ENCODE peak calls at places on chromosomes 1 and 21, in nine cellular contexts. One of them, this sample, is unnamed.

GRCh38 chr21:16509466-16509865 is 779.7 kb downstream of the USP25 start:
- DNase-seq in activated effector memory CD4-positive, alpha-beta T cell treated with Interleukin-2 at 50 U/mL for 16 hours: no peak
- DNase-seq in Right ventricle myocardium superior: no peak
- DNase-seq in HEK293T: no peak
- DNase-seq in stimulated activated CD4-positive, alpha-beta T cell treated with anti-CD3 and anti-CD28 coated beads, Interleukin-15, amount 100 ng/mL, for 24 hours: no peak
- DNase-seq in activated naive CD4-positive, alpha-beta T cell treated with anti-CD3 and anti-CD28 coated beads, Interleukin-2, amount 10 ng/mL, durations not matched to agents 7 days and 5 days: no peak
- DNase-seq in anterior cingulate cortex: no peak
- DNase-seq in body of pancreas: no peak
- DNase-seq in mucosa of gallbladder: no peak
- DNase-seq in this sample: no peak

GRCh38 chr1:91098299-91098901 is 76.6 kb upstream of the ZNF644 start:
- DNase-seq in activated effector memory CD4-positive, alpha-beta T cell treated with Interleukin-2 at 50 U/mL for 16 hours: no peak
- DNase-seq in Right ventricle myocardium superior: no peak
- DNase-seq in HEK293T: no peak
- DNase-seq in stimulated activated CD4-positive, alpha-beta T cell treated with anti-CD3 and anti-CD28 coated beads, Interleukin-15, amount 100 ng/mL, for 24 hours: no peak
- DNase-seq in activated naive CD4-positive, alpha-beta T cell treated with anti-CD3 and anti-CD28 coated beads, Interleukin-2, amount 10 ng/mL, durations not matched to agents 7 days and 5 days: no peak
- DNase-seq in anterior cingulate cortex: no peak
- DNase-seq in body of pancreas: no peak
- DNase-seq in mucosa of gallbladder: no peak
- DNase-seq in this sample: no peak

GRCh38 chr1:221228594-221228993 is 349.4 kb downstream of the HLX start:
- DNase-seq in activated effector memory CD4-positive, alpha-beta T cell treated with Interleukin-2 at 50 U/mL for 16 hours: no peak
- DNase-seq in Right ventricle myocardium superior: no peak
- DNase-seq in HEK293T: peak; percentile 23
- DNase-seq in stimulated activated CD4-positive, alpha-beta T cell treated with anti-CD3 and anti-CD28 coated beads, Interleukin-15, amount 100 ng/mL, for 24 hours: no peak
- DNase-seq in activated naive CD4-positive, alpha-beta T cell treated with anti-CD3 and anti-CD28 coated beads, Interleukin-2, amount 10 ng/mL, durations not matched to agents 7 days and 5 days: no peak
- DNase-seq in anterior cingulate cortex: no peak
- DNase-seq in body of pancreas: no peak
- DNase-seq in mucosa of gallbladder: no peak
- DNase-seq in this sample: no peak

GRCh38 chr1:66489972-66490601 is 43.9 kb upstream of the SGIP1 start:
- DNase-seq in activated effector memory CD4-positive, alpha-beta T cell treated with Interleukin-2 at 50 U/mL for 16 hours: no peak
- DNase-seq in Right ventricle myocardium superior: peak; percentile 30
- DNase-seq in HEK293T: no peak
- DNase-seq in stimulated activated CD4-positive, alpha-beta T cell treated with anti-CD3 and anti-CD28 coated beads, Interleukin-15, amount 100 ng/mL, for 24 hours: no peak
- DNase-seq in activated naive CD4-positive, alpha-beta T cell treated with anti-CD3 and anti-CD28 coated beads, Interleukin-2, amount 10 ng/mL, durations not matched to agents 7 days and 5 days: no peak
- DNase-seq in anterior cingulate cortex: no peak
- DNase-seq in body of pancreas: no peak
- DNase-seq in mucosa of gallbladder: no peak
- DNase-seq in this sample: no peak

GRCh38 chr1:64112281-64112680 is 91.1 kb upstream of the UBE2U start:
- DNase-seq in activated effector memory CD4-positive, alpha-beta T cell treated with Interleukin-2 at 50 U/mL for 16 hours: no peak
- DNase-seq in Right ventricle myocardium superior: no peak
- DNase-seq in HEK293T: no peak
- DNase-seq in stimulated activated CD4-positive, alpha-beta T cell treated with anti-CD3 and anti-CD28 coated beads, Interleukin-15, amount 100 ng/mL, for 24 hours: no peak
- DNase-seq in activated naive CD4-positive, alpha-beta T cell treated with anti-CD3 and anti-CD28 coated beads, Interleukin-2, amount 10 ng/mL, durations not matched to agents 7 days and 5 days: no peak
- DNase-seq in anterior cingulate cortex: no peak
- DNase-seq in body of pancreas: no peak
- DNase-seq in mucosa of gallbladder: no peak
- DNase-seq in this sample: no peak

GRCh38 chr1:218705911-218706893 is 361.1 kb downstream of the TGFB2 start:
- DNase-seq in activated effector memory CD4-positive, alpha-beta T cell treated with Interleukin-2 at 50 U/mL for 16 hours: no peak
- DNase-seq in Right ventricle myocardium superior: no peak
- DNase-seq in HEK293T: no peak
- DNase-seq in stimulated activated CD4-positive, alpha-beta T cell treated with anti-CD3 and anti-CD28 coated beads, Interleukin-15, amount 100 ng/mL, for 24 hours: no peak
- DNase-seq in activated naive CD4-positive, alpha-beta T cell treated with anti-CD3 and anti-CD28 coated beads, Interleukin-2, amount 10 ng/mL, durations not matched to agents 7 days and 5 days: no peak
- DNase-seq in anterior cingulate cortex: no peak
- DNase-seq in body of pancreas: no peak
- DNase-seq in mucosa of gallbladder: peak; percentile 20
- DNase-seq in this sample: no peak

GRCh38 chr1:157496121-157496526 is 56.2 kb downstream of the FCRL5 start:
- DNase-seq in activated effector memory CD4-positive, alpha-beta T cell treated with Interleukin-2 at 50 U/mL for 16 hours: no peak
- DNase-seq in Right ventricle myocardium superior: no peak
- DNase-seq in HEK293T: peak; percentile 44
- DNase-seq in stimulated activated CD4-positive, alpha-beta T cell treated with anti-CD3 and anti-CD28 coated beads, Interleukin-15, amount 100 ng/mL, for 24 hours: peak; percentile 36
- DNase-seq in activated naive CD4-positive, alpha-beta T cell treated with anti-CD3 and anti-CD28 coated beads, Interleukin-2, amount 10 ng/mL, durations not matched to agents 7 days and 5 days: peak; percentile 49
- DNase-seq in anterior cingulate cortex: no peak
- DNase-seq in body of pancreas: peak; percentile 44
- DNase-seq in mucosa of gallbladder: peak; percentile 39
- DNase-seq in this sample: peak; percentile 48

GRCh38 chr21:45852886-45853400 is 128.6 kb upstream of the COL6A1 start:
- DNase-seq in activated effector memory CD4-positive, alpha-beta T cell treated with Interleukin-2 at 50 U/mL for 16 hours: no peak
- DNase-seq in Right ventricle myocardium superior: no peak
- DNase-seq in HEK293T: no peak
- DNase-seq in stimulated activated CD4-positive, alpha-beta T cell treated with anti-CD3 and anti-CD28 coated beads, Interleukin-15, amount 100 ng/mL, for 24 hours: no peak
- DNase-seq in activated naive CD4-positive, alpha-beta T cell treated with anti-CD3 and anti-CD28 coated beads, Interleukin-2, amount 10 ng/mL, durations not matched to agents 7 days and 5 days: no peak
- DNase-seq in anterior cingulate cortex: no peak
- DNase-seq in body of pancreas: peak; percentile 2
- DNase-seq in mucosa of gallbladder: no peak
- DNase-seq in this sample: no peak

GRCh38 chr1:206739411-206740076 is 31.0 kb upstream of the IL19 start:
- DNase-seq in activated effector memory CD4-positive, alpha-beta T cell treated with Interleukin-2 at 50 U/mL for 16 hours: no peak
- DNase-seq in Right ventricle myocardium superior: no peak
- DNase-seq in HEK293T: no peak
- DNase-seq in stimulated activated CD4-positive, alpha-beta T cell treated with anti-CD3 and anti-CD28 coated beads, Interleukin-15, amount 100 ng/mL, for 24 hours: peak; percentile 47
- DNase-seq in activated naive CD4-positive, alpha-beta T cell treated with anti-CD3 and anti-CD28 coated beads, Interleukin-2, amount 10 ng/mL, durations not matched to agents 7 days and 5 days: peak; percentile 35
- DNase-seq in anterior cingulate cortex: no peak
- DNase-seq in body of pancreas: no peak
- DNase-seq in mucosa of gallbladder: no peak
- DNase-seq in this sample: peak; percentile 71

GRCh38 chr1:68175621-68176398 is 56.5 kb downstream of the WLS start:
- DNase-seq in activated effector memory CD4-positive, alpha-beta T cell treated with Interleukin-2 at 50 U/mL for 16 hours: no peak
- DNase-seq in Right ventricle myocardium superior: peak; percentile 44
- DNase-seq in HEK293T: peak; percentile 45
- DNase-seq in stimulated activated CD4-positive, alpha-beta T cell treated with anti-CD3 and anti-CD28 coated beads, Interleukin-15, amount 100 ng/mL, for 24 hours: no peak
- DNase-seq in activated naive CD4-positive, alpha-beta T cell treated with anti-CD3 and anti-CD28 coated beads, Interleukin-2, amount 10 ng/mL, durations not matched to agents 7 days and 5 days: no peak
- DNase-seq in anterior cingulate cortex: no peak
- DNase-seq in body of pancreas: peak; percentile 68
- DNase-seq in mucosa of gallbladder: peak; percentile 54
- DNase-seq in this sample: no peak

GRCh38 chr1:3431266-3431665 is 23.2 kb upstream of the ARHGEF16 start:
- DNase-seq in activated effector memory CD4-positive, alpha-beta T cell treated with Interleukin-2 at 50 U/mL for 16 hours: no peak
- DNase-seq in Right ventricle myocardium superior: peak; percentile 29
- DNase-seq in HEK293T: peak; percentile 45
- DNase-seq in stimulated activated CD4-positive, alpha-beta T cell treated with anti-CD3 and anti-CD28 coated beads, Interleukin-15, amount 100 ng/mL, for 24 hours: no peak
- DNase-seq in activated naive CD4-positive, alpha-beta T cell treated with anti-CD3 and anti-CD28 coated beads, Interleukin-2, amount 10 ng/mL, durations not matched to agents 7 days and 5 days: no peak
- DNase-seq in anterior cingulate cortex: no peak
- DNase-seq in body of pancreas: no peak
- DNase-seq in mucosa of gallbladder: no peak
- DNase-seq in this sample: no peak

GRCh38 chr1:171222961-171223360 is 25.3 kb upstream of the FMO1 start:
- DNase-seq in activated effector memory CD4-positive, alpha-beta T cell treated with Interleukin-2 at 50 U/mL for 16 hours: no peak
- DNase-seq in Right ventricle myocardium superior: peak; percentile 42
- DNase-seq in HEK293T: no peak
- DNase-seq in stimulated activated CD4-positive, alpha-beta T cell treated with anti-CD3 and anti-CD28 coated beads, Interleukin-15, amount 100 ng/mL, for 24 hours: no peak
- DNase-seq in activated naive CD4-positive, alpha-beta T cell treated with anti-CD3 and anti-CD28 coated beads, Interleukin-2, amount 10 ng/mL, durations not matched to agents 7 days and 5 days: no peak
- DNase-seq in anterior cingulate cortex: no peak
- DNase-seq in body of pancreas: no peak
- DNase-seq in mucosa of gallbladder: no peak
- DNase-seq in this sample: no peak

GRCh38 chr1:55362558-55362957 is 147.4 kb upstream of the USP24 start:
- DNase-seq in activated effector memory CD4-positive, alpha-beta T cell treated with Interleukin-2 at 50 U/mL for 16 hours: no peak
- DNase-seq in Right ventricle myocardium superior: no peak
- DNase-seq in HEK293T: no peak
- DNase-seq in stimulated activated CD4-positive, alpha-beta T cell treated with anti-CD3 and anti-CD28 coated beads, Interleukin-15, amount 100 ng/mL, for 24 hours: no peak
- DNase-seq in activated naive CD4-positive, alpha-beta T cell treated with anti-CD3 and anti-CD28 coated beads, Interleukin-2, amount 10 ng/mL, durations not matched to agents 7 days and 5 days: no peak
- DNase-seq in anterior cingulate cortex: no peak
- DNase-seq in body of pancreas: no peak
- DNase-seq in mucosa of gallbladder: no peak
- DNase-seq in this sample: no peak

GRCh38 chr1:21340230-21340564 is 49.9 kb upstream of the ECE1 start:
- DNase-seq in activated effector memory CD4-positive, alpha-beta T cell treated with Interleukin-2 at 50 U/mL for 16 hours: no peak
- DNase-seq in Right ventricle myocardium superior: peak; percentile 74
- DNase-seq in HEK293T: no peak
- DNase-seq in stimulated activated CD4-positive, alpha-beta T cell treated with anti-CD3 and anti-CD28 coated beads, Interleukin-15, amount 100 ng/mL, for 24 hours: no peak
- DNase-seq in activated naive CD4-positive, alpha-beta T cell treated with anti-CD3 and anti-CD28 coated beads, Interleukin-2, amount 10 ng/mL, durations not matched to agents 7 days and 5 days: no peak
- DNase-seq in anterior cingulate cortex: no peak
- DNase-seq in body of pancreas: peak; percentile 83
- DNase-seq in mucosa of gallbladder: peak; percentile 69
- DNase-seq in this sample: no peak

GRCh38 chr1:115782571-115783281 is 14.2 kb upstream of the CASQ2 start:
- DNase-seq in activated effector memory CD4-positive, alpha-beta T cell treated with Interleukin-2 at 50 U/mL for 16 hours: no peak
- DNase-seq in Right ventricle myocardium superior: no peak
- DNase-seq in HEK293T: no peak
- DNase-seq in stimulated activated CD4-positive, alpha-beta T cell treated with anti-CD3 and anti-CD28 coated beads, Interleukin-15, amount 100 ng/mL, for 24 hours: no peak
- DNase-seq in activated naive CD4-positive, alpha-beta T cell treated with anti-CD3 and anti-CD28 coated beads, Interleukin-2, amount 10 ng/mL, durations not matched to agents 7 days and 5 days: no peak
- DNase-seq in anterior cingulate cortex: no peak
- DNase-seq in body of pancreas: no peak
- DNase-seq in mucosa of gallbladder: no peak
- DNase-seq in this sample: no peak

GRCh38 chr1:201560328-201561194 is 21.6 kb downstream of the NAV1 start:
- DNase-seq in activated effector memory CD4-positive, alpha-beta T cell treated with Interleukin-2 at 50 U/mL for 16 hours: no peak
- DNase-seq in Right ventricle myocardium superior: no peak
- DNase-seq in HEK293T: no peak
- DNase-seq in stimulated activated CD4-positive, alpha-beta T cell treated with anti-CD3 and anti-CD28 coated beads, Interleukin-15, amount 100 ng/mL, for 24 hours: no peak
- DNase-seq in activated naive CD4-positive, alpha-beta T cell treated with anti-CD3 and anti-CD28 coated beads, Interleukin-2, amount 10 ng/mL, durations not matched to agents 7 days and 5 days: no peak
- DNase-seq in anterior cingulate cortex: no peak
- DNase-seq in body of pancreas: no peak
- DNase-seq in mucosa of gallbladder: no peak
- DNase-seq in this sample: no peak

GRCh38 chr1:37734629-37735591 is 30.0 kb downstream of the EPHA10 start:
- DNase-seq in activated effector memory CD4-positive, alpha-beta T cell treated with Interleukin-2 at 50 U/mL for 16 hours: no peak
- DNase-seq in Right ventricle myocardium superior: no peak
- DNase-seq in HEK293T: no peak
- DNase-seq in stimulated activated CD4-positive, alpha-beta T cell treated with anti-CD3 and anti-CD28 coated beads, Interleukin-15, amount 100 ng/mL, for 24 hours: peak; percentile 43
- DNase-seq in activated naive CD4-positive, alpha-beta T cell treated with anti-CD3 and anti-CD28 coated beads, Interleukin-2, amount 10 ng/mL, durations not matched to agents 7 days and 5 days: no peak
- DNase-seq in anterior cingulate cortex: no peak
- DNase-seq in body of pancreas: no peak
- DNase-seq in mucosa of gallbladder: peak; percentile 46
- DNase-seq in this sample: no peak

GRCh38 chr1:85581138-85581801 is 709 bp downstream of the CCN1 start:
- DNase-seq in activated effector memory CD4-positive, alpha-beta T cell treated with Interleukin-2 at 50 U/mL for 16 hours: no peak
- DNase-seq in Right ventricle myocardium superior: peak; percentile 84
- DNase-seq in HEK293T: peak; percentile 87
- DNase-seq in stimulated activated CD4-positive, alpha-beta T cell treated with anti-CD3 and anti-CD28 coated beads, Interleukin-15, amount 100 ng/mL, for 24 hours: peak; percentile 70
- DNase-seq in activated naive CD4-positive, alpha-beta T cell treated with anti-CD3 and anti-CD28 coated beads, Interleukin-2, amount 10 ng/mL, durations not matched to agents 7 days and 5 days: peak; percentile 65
- DNase-seq in anterior cingulate cortex: no peak
- DNase-seq in body of pancreas: peak; percentile 83
- DNase-seq in mucosa of gallbladder: peak; percentile 63
- DNase-seq in this sample: peak; percentile 20

GRCh38 chr21:28298251-28298672 is 694.4 kb downstream of the LTN1 start:
- DNase-seq in activated effector memory CD4-positive, alpha-beta T cell treated with Interleukin-2 at 50 U/mL for 16 hours: no peak
- DNase-seq in Right ventricle myocardium superior: no peak
- DNase-seq in HEK293T: no peak
- DNase-seq in stimulated activated CD4-positive, alpha-beta T cell treated with anti-CD3 and anti-CD28 coated beads, Interleukin-15, amount 100 ng/mL, for 24 hours: no peak
- DNase-seq in activated naive CD4-positive, alpha-beta T cell treated with anti-CD3 and anti-CD28 coated beads, Interleukin-2, amount 10 ng/mL, durations not matched to agents 7 days and 5 days: no peak
- DNase-seq in anterior cingulate cortex: no peak
- DNase-seq in body of pancreas: no peak
- DNase-seq in mucosa of gallbladder: no peak
- DNase-seq in this sample: no peak

GRCh38 chr1:90339822-90340221 is 344.9 kb downstream of the ZNF326 start:
- DNase-seq in activated effector memory CD4-positive, alpha-beta T cell treated with Interleukin-2 at 50 U/mL for 16 hours: no peak
- DNase-seq in Right ventricle myocardium superior: no peak
- DNase-seq in HEK293T: no peak
- DNase-seq in stimulated activated CD4-positive, alpha-beta T cell treated with anti-CD3 and anti-CD28 coated beads, Interleukin-15, amount 100 ng/mL, for 24 hours: no peak
- DNase-seq in activated naive CD4-positive, alpha-beta T cell treated with anti-CD3 and anti-CD28 coated beads, Interleukin-2, amount 10 ng/mL, durations not matched to agents 7 days and 5 days: no peak
- DNase-seq in anterior cingulate cortex: no peak
- DNase-seq in body of pancreas: no peak
- DNase-seq in mucosa of gallbladder: no peak
- DNase-seq in this sample: no peak

GRCh38 chr1:186187601-186188000 is 187.5 kb downstream of the TPR start:
- DNase-seq in activated effector memory CD4-positive, alpha-beta T cell treated with Interleukin-2 at 50 U/mL for 16 hours: no peak
- DNase-seq in Right ventricle myocardium superior: no peak
- DNase-seq in HEK293T: no peak
- DNase-seq in stimulated activated CD4-positive, alpha-beta T cell treated with anti-CD3 and anti-CD28 coated beads, Interleukin-15, amount 100 ng/mL, for 24 hours: no peak
- DNase-seq in activated naive CD4-positive, alpha-beta T cell treated with anti-CD3 and anti-CD28 coated beads, Interleukin-2, amount 10 ng/mL, durations not matched to agents 7 days and 5 days: no peak
- DNase-seq in anterior cingulate cortex: no peak
- DNase-seq in body of pancreas: no peak
- DNase-seq in mucosa of gallbladder: no peak
- DNase-seq in this sample: no peak

GRCh38 chr1:14899686-14900085 is 253.9 kb upstream of the TMEM51 start:
- DNase-seq in activated effector memory CD4-positive, alpha-beta T cell treated with Interleukin-2 at 50 U/mL for 16 hours: no peak
- DNase-seq in Right ventricle myocardium superior: no peak
- DNase-seq in HEK293T: no peak
- DNase-seq in stimulated activated CD4-positive, alpha-beta T cell treated with anti-CD3 and anti-CD28 coated beads, Interleukin-15, amount 100 ng/mL, for 24 hours: no peak
- DNase-seq in activated naive CD4-positive, alpha-beta T cell treated with anti-CD3 and anti-CD28 coated beads, Interleukin-2, amount 10 ng/mL, durations not matched to agents 7 days and 5 days: no peak
- DNase-seq in anterior cingulate cortex: no peak
- DNase-seq in body of pancreas: no peak
- DNase-seq in mucosa of gallbladder: no peak
- DNase-seq in this sample: no peak

GRCh38 chr21:36629061-36629460 is 69.9 kb upstream of the SIM2 start:
- DNase-seq in activated effector memory CD4-positive, alpha-beta T cell treated with Interleukin-2 at 50 U/mL for 16 hours: no peak
- DNase-seq in Right ventricle myocardium superior: no peak
- DNase-seq in HEK293T: no peak
- DNase-seq in stimulated activated CD4-positive, alpha-beta T cell treated with anti-CD3 and anti-CD28 coated beads, Interleukin-15, amount 100 ng/mL, for 24 hours: no peak
- DNase-seq in activated naive CD4-positive, alpha-beta T cell treated with anti-CD3 and anti-CD28 coated beads, Interleukin-2, amount 10 ng/mL, durations not matched to agents 7 days and 5 days: no peak
- DNase-seq in anterior cingulate cortex: no peak
- DNase-seq in body of pancreas: no peak
- DNase-seq in mucosa of gallbladder: no peak
- DNase-seq in this sample: no peak

GRCh38 chr1:9840176-9840575 is 16.4 kb upstream of the CLSTN1 start:
- DNase-seq in activated effector memory CD4-positive, alpha-beta T cell treated with Interleukin-2 at 50 U/mL for 16 hours: no peak
- DNase-seq in Right ventricle myocardium superior: peak; percentile 10
- DNase-seq in HEK293T: no peak
- DNase-seq in stimulated activated CD4-positive, alpha-beta T cell treated with anti-CD3 and anti-CD28 coated beads, Interleukin-15, amount 100 ng/mL, for 24 hours: no peak
- DNase-seq in activated naive CD4-positive, alpha-beta T cell treated with anti-CD3 and anti-CD28 coated beads, Interleukin-2, amount 10 ng/mL, durations not matched to agents 7 days and 5 days: no peak
- DNase-seq in anterior cingulate cortex: no peak
- DNase-seq in body of pancreas: no peak
- DNase-seq in mucosa of gallbladder: no peak
- DNase-seq in this sample: no peak

GRCh38 chr1:167297222-167298214 is 76.8 kb downstream of the POU2F1 start:
- DNase-seq in activated effector memory CD4-positive, alpha-beta T cell treated with Interleukin-2 at 50 U/mL for 16 hours: no peak
- DNase-seq in Right ventricle myocardium superior: no peak
- DNase-seq in HEK293T: no peak
- DNase-seq in stimulated activated CD4-positive, alpha-beta T cell treated with anti-CD3 and anti-CD28 coated beads, Interleukin-15, amount 100 ng/mL, for 24 hours: no peak
- DNase-seq in activated naive CD4-positive, alpha-beta T cell treated with anti-CD3 and anti-CD28 coated beads, Interleukin-2, amount 10 ng/mL, durations not matched to agents 7 days and 5 days: no peak
- DNase-seq in anterior cingulate cortex: no peak
- DNase-seq in body of pancreas: peak; percentile 70
- DNase-seq in mucosa of gallbladder: peak; percentile 66
- DNase-seq in this sample: no peak

GRCh38 chr1:204091787-204092312 is 18.9 kb downstream of the SOX13 start:
- DNase-seq in activated effector memory CD4-positive, alpha-beta T cell treated with Interleukin-2 at 50 U/mL for 16 hours: no peak
- DNase-seq in Right ventricle myocardium superior: no peak
- DNase-seq in HEK293T: no peak
- DNase-seq in stimulated activated CD4-positive, alpha-beta T cell treated with anti-CD3 and anti-CD28 coated beads, Interleukin-15, amount 100 ng/mL, for 24 hours: no peak
- DNase-seq in activated naive CD4-positive, alpha-beta T cell treated with anti-CD3 and anti-CD28 coated beads, Interleukin-2, amount 10 ng/mL, durations not matched to agents 7 days and 5 days: no peak
- DNase-seq in anterior cingulate cortex: no peak
- DNase-seq in body of pancreas: no peak
- DNase-seq in mucosa of gallbladder: no peak
- DNase-seq in this sample: no peak

GRCh38 chr1:212606734-212607205 is 1.8 kb upstream of the ATF3 start:
- DNase-seq in activated effector memory CD4-positive, alpha-beta T cell treated with Interleukin-2 at 50 U/mL for 16 hours: peak; percentile 46
- DNase-seq in Right ventricle myocardium superior: peak; percentile 57
- DNase-seq in HEK293T: no peak
- DNase-seq in stimulated activated CD4-positive, alpha-beta T cell treated with anti-CD3 and anti-CD28 coated beads, Interleukin-15, amount 100 ng/mL, for 24 hours: peak; percentile 64
- DNase-seq in activated naive CD4-positive, alpha-beta T cell treated with anti-CD3 and anti-CD28 coated beads, Interleukin-2, amount 10 ng/mL, durations not matched to agents 7 days and 5 days: peak; percentile 84
- DNase-seq in anterior cingulate cortex: no peak
- DNase-seq in body of pancreas: peak; percentile 89
- DNase-seq in mucosa of gallbladder: peak; percentile 56
- DNase-seq in this sample: peak; percentile 16

This sample was measured in stimulated activated naive B cell treated with anti-CD40 and anti-IgM and Interleukin-4, amounts not matched to agents 10 μg/mL and 1 μg/mL and 100 μg/mL, for 72 hours.